ENCODE peak calls at places on chromosomes 2 and 18, in four cellular contexts. O is HepG2, Q is H1, S is GM12878. Y is an unnamed sample.

GRCh38 chr18:48581206-48581605 is 42.4 kb downstream of the CTIF start:
- DNase-seq in O (no peak), Q (no peak), S (no peak), Y (no peak)

GRCh38 chr2:71930073-71930681 is 217.5 kb downstream of the CYP26B1 start:
- DNase-seq in O (no peak), Q (peak; percentile 33), S (no peak), Y (no peak)

GRCh38 chr2:108189316-108189715 is 50.5 kb upstream of the SULT1C3 start:
- DNase-seq in O (no peak), Q (no peak), S (no peak), Y (no peak)

GRCh38 chr2:96734899-96735585 is 4.8 kb downstream of the LMAN2L start:
- DNase-seq in O (no peak), Q (no peak), S (no peak), Y (peak; percentile 34)

GRCh38 chr2:150339951-150340350 is 147.5 kb downstream of the RND3 start:
- DNase-seq in O (no peak), Q (no peak), S (no peak), Y (no peak)

GRCh38 chr2:10864888-10865551 is 46.7 kb upstream of the KCNF1 start:
- DNase-seq in O (no peak), Q (no peak), S (peak; percentile 66), Y (no peak)

GRCh38 chr2:157880927-157881326 is 4.8 kb upstream of the ACVR1 start:
- DNase-seq in O (no peak), Q (no peak), S (no peak), Y (no peak)

GRCh38 chr2:97965146-97965545 is 30.6 kb downstream of the TMEM131 start:
- DNase-seq in O (no peak), Q (no peak), S (no peak), Y (no peak)

GRCh38 chr2:96267159-96267971 is 1.3 kb downstream of the CIAO1 start:
- DNase-seq in O (peak; percentile 73), Q (peak; percentile 52), S (no peak), Y (peak; percentile 71)

GRCh38 chr18:58095251-58095650 is 51.2 kb downstream of the NEDD4L start:
- DNase-seq in O (no peak), Q (no peak), S (no peak), Y (no peak)

GRCh38 chr2:238549866-238550265 is 123.1 kb downstream of the ASB1 start:
- DNase-seq in O (no peak), Q (no peak), S (no peak), Y (no peak)

GRCh38 chr2:202769201-202769600 is 102.4 kb downstream of the ICA1L start:
- DNase-seq in O (no peak), Q (no peak), S (no peak), Y (no peak)

GRCh38 chr2:27804146-27804545 is 32.6 kb downstream of the MRPL33 start:
- DNase-seq in O (no peak), Q (no peak), S (no peak), Y (no peak)

GRCh38 chr2:28428486-28428885 is 35.8 kb downstream of the FOSL2 start:
- DNase-seq in O (no peak), Q (no peak), S (no peak), Y (no peak)

GRCh38 chr2:19786408-19787058 is 115.2 kb downstream of the TTC32 start:
- DNase-seq in O (peak; percentile 20), Q (no peak), S (no peak), Y (peak; percentile 83)

DNA sequence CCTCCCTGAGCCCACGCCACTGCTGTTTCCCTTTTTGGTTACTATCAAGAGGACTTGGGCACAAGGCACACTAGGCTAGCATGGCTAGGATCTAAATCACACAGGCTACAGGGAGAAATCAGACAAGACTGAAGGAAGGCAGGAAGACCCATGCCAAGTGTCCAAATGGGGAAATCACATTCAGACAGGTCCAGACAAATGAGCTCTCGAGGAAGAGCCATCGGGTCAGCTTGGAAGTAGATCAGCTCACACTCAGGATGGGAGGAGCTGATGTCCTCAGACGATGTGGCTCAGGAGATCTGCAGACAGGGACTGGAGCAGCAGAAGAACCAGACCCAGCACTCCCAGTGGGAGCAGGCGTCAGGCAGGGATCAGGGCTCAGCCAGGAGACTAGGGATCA is 113.2 kb downstream of the COL6A3 start:
- DNase-seq in O (no peak), Q (no peak), S (no peak), Y (no peak)
- TF ChIP-seq CTCF in O (no peak), Q (no peak), S (no peak), Y (no peak)

GRCh38 chr18:13450289-13451207 is 232.0 kb downstream of the LDLRAD4 start:
- DNase-seq in O (no peak), Q (no peak), S (peak; percentile 24), Y (no peak)

GRCh38 chr18:13452448-13452811 is 233.9 kb downstream of the LDLRAD4 start:
- DNase-seq in O (no peak), Q (no peak), S (no peak), Y (no peak)

GRCh38 chr18:13452851-13453524 is 234.4 kb downstream of the LDLRAD4 start:
- DNase-seq in O (no peak), Q (no peak), S (no peak), Y (no peak)

GRCh38 chr18:13451208-13451530 is 232.6 kb downstream of the LDLRAD4 start:
- DNase-seq in O (no peak), Q (no peak), S (no peak), Y (no peak)

DNA sequence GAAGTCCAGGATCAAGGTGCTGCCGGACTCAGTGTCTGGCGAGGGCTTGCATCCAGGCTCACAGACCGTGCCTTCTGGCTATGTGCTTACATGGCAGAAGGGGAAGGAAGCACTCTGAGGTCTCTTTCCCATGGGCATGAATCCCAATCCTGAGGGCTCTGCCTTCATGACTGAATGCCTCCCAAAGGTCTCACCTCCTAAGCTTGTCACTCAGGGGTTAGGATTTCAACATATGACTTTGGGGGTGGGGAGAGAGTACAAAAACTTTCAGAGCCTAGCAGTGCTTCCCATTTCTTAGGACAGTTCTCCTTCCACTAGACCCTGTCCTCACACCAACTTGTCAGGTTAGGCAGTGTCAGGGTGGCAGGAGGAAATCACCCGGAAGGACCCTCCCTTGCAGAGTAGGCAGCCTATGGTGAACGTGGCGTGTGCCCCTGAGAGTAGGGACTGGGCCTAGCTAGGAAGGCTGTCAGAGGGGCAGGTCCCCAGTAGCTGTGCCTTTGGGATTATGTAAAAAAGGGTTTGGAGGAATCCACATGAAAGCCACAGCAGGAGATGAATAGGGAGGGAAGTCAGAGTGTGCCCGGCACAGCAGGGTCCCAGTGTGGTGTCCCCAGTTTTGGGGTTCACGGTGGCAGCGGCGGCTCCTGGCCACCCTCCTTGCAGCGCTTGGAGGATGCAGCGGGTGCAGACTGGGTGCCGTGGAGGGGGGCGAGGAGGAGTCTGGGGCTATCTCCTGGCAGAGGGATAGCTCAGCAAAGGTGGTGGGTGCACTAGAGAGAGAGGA is 233.3 kb downstream of the LDLRAD4 start:
- DNase-seq in O (no peak), Q (no peak), S (no peak), Y (no peak)
- H3K27me3 ChIP-seq in O (no peaks in the 10 kb centered on the region), Q (peaks cover 5% of the 10 kb centered on the region), S (no peaks in the 10 kb centered on the region), Y (peaks cover 68% of the 10 kb centered on the region)

GRCh38 chr2:160390544-160391258 is 102.9 kb downstream of the RBMS1 start:
- DNase-seq in O (no peak), Q (no peak), S (no peak), Y (no peak)

GRCh38 chr2:160384791-160385190 is 108.8 kb downstream of the RBMS1 start:
- DNase-seq in O (no peak), Q (no peak), S (no peak), Y (no peak)

GRCh38 chr2:160389875-160390274 is 103.7 kb downstream of the RBMS1 start:
- DNase-seq in O (no peak), Q (no peak), S (no peak), Y (no peak)

GRCh38 chr2:160388464-160389263 is 104.9 kb downstream of the RBMS1 start:
- DNase-seq in O (no peak), Q (no peak), S (no peak), Y (no peak)

DNA sequence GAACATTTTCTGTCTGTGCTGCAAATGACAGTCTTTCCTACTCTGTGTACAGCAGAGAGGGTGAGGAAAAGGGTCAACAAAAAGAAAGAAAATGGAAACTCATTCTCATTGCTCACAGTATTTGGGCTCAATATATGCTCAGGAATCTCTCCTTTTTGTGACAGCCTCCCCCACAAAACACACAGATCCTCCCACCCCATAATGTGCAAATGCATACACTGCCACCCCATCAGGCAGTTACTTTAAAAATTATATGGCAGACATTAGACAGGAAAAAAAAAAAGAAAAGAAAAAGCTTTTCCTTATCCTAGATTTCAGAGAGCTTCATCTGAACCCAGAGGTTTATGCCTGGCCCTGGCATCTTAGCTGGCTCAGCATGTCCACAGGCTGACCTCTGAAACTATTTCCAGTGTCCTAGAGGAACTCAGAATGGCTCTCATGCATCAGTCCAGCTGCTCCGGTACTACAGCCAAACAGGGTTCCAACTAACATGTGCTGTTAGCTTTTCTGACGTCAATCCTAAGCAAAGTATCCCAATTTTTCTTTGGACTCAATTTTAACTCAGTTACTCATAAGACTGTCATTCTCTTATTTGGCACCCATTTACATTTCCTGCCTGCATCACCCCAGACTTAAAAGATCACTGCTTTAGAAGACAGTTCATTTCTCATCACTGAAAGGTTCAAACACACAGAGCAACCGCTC is 105.9 kb downstream of the RBMS1 start:
- DNase-seq in O (no peak), Q (no peak), S (no peak), Y (no peak)
- TF ChIP-seq HDAC2 in O (no peak), Q (no peak), S (no peak), Y (no peak)

GRCh38 chr18:50334546-50335152 is 40.2 kb upstream of the SKA1 start:
- DNase-seq in O (no peak), Q (no peak), S (peak; percentile 71), Y (no peak)

GRCh38 chr18:50341443-50341842 is 33.4 kb upstream of the SKA1 start:
- DNase-seq in O (no peak), Q (no peak), S (no peak), Y (no peak)

GRCh38 chr18:50338122-50338521 is 36.7 kb upstream of the SKA1 start:
- DNase-seq in O (no peak), Q (no peak), S (no peak), Y (no peak)

GRCh38 chr18:50338676-50339075 is 36.2 kb upstream of the SKA1 start:
- DNase-seq in O (no peak), Q (no peak), S (no peak), Y (no peak)

DNA sequence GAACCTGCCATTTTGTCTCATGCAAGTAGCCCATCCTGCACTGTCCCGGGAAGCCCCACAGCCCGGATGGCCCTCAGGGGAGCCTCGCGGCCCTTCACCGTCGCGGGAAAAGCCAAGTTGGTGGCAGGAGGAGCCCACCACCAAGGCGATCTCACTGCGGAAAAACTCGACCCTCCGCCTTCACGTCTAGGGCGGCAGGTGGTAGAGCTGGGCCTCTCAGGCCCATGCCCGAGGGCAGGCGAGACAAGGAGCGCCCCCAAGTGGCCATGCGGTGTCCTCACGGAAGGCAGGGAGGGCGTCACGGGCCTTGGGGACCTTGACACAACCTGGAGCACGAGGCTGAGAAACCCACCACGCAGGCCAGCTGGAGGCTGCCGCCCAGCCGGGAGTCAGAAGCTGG is 34.8 kb upstream of the SKA1 start:
- DNase-seq in O (no peak), Q (peak; percentile 85), S (no peak), Y (no peak)
- TF ChIP-seq CTCF in O (peak; percentile 41), Q (peak; percentile 70), S (no peak), Y (peak; percentile 18)

GRCh38 chr18:498901-499300 is 1.6 kb downstream of the COLEC12 start:
- DNase-seq in O (no peak), Q (no peak), S (no peak), Y (no peak)

GRCh38 chr18:495452-495851 is 5.0 kb downstream of the COLEC12 start:
- DNase-seq in O (no peak), Q (no peak), S (no peak), Y (no peak)

GRCh38 chr18:500230-500555 is 308 bp downstream of the COLEC12 start:
- DNase-seq in O (no peak), Q (no peak), S (no peak), Y (no peak)

GRCh38 chr18:499351-500229 is 911 bp downstream of the COLEC12 start:
- DNase-seq in O (peak; percentile 46), Q (peak; percentile 52), S (no peak), Y (no peak)

GRCh38 chr18:497688-498087 is 2.8 kb downstream of the COLEC12 start:
- DNase-seq in O (no peak), Q (no peak), S (no peak), Y (no peak)
- H3K27me3 ChIP-seq in O (peaks cover 32% of the 10 kb centered on the region), Q (peaks cover 43% of the 10 kb centered on the region), S (peaks cover 10% of the 10 kb centered on the region), Y (peaks cover 22% of the 10 kb centered on the region)

Y was measured in K562.